ENCODE peak calls at places on chromosome 2, in seven cellular contexts. U is adrenal gland; V is IMR-90; D is pancreas; N is cardiac muscle cell; G is effector memory CD4-positive, alpha-beta T cell; X is lower lobe of right lung. R is an unnamed sample.

GRCh38 chr2:66531156-66531555 is 96.2 kb downstream of the MEIS1 start:
- DNase-seq in U (no peak), V (peak; percentile 76), G (no peak), X (no peak), D (no peak), N (no peak), R (no peak)

GRCh38 chr2:145066151-145066661 is 546.3 kb upstream of the ZEB2 start:
- DNase-seq in G (no peak), V (peak; percentile 5), D (no peak), N (no peak), X (no peak), U (no peak), R (no peak)

GRCh38 chr2:229344151-229344551 is 73.1 kb upstream of the PID1 start:
- DNase-seq in X (no peak), G (no peak), N (no peak), D (no peak), U (no peak), V (no peak), R (no peak)

GRCh38 chr2:216404010-216404618 is 8.2 kb upstream of the SMARCAL1 start:
- DNase-seq in D (no peak), G (no peak), V (peak; percentile 37), X (no peak), U (peak; percentile 43), N (peak; percentile 44), R (no peak)

GRCh38 chr2:45205985-45206384 is 196.7 kb upstream of the SIX2 start:
- DNase-seq in X (no peak), V (no peak), U (no peak), D (no peak), N (no peak), G (no peak), R (no peak)

GRCh38 chr2:109089602-109090300 is 39.3 kb upstream of the SH3RF3 start:
- DNase-seq in N (no peak), D (no peak), G (no peak), U (no peak), V (peak; percentile 73), X (no peak), R (no peak)

GRCh38 chr2:241894681-241895426 is 25.3 kb downstream of the RTP5 start:
- DNase-seq in D (peak; percentile 81), X (peak; percentile 46), G (no peak), U (peak; percentile 33), V (no peak), N (no peak), R (no peak)

GRCh38 chr2:140997997-140998396 is 1132.8 kb downstream of the LRP1B start:
- DNase-seq in U (no peak), D (no peak), N (no peak), V (peak; percentile 18), G (no peak), X (no peak), R (no peak)

GRCh38 chr2:226439337-226439736 is 360.3 kb downstream of the IRS1 start:
- DNase-seq in V (peak; percentile 67), G (no peak), X (no peak), D (no peak), U (no peak), N (no peak), R (no peak)

GRCh38 chr2:65349863-65350262 is 82.5 kb downstream of the SPRED2 start:
- DNase-seq in N (peak; percentile 81), G (no peak), U (no peak), X (peak; percentile 52), V (peak; percentile 86), D (no peak), R (peak; percentile 69)

GRCh38 chr2:201223089-201224073 is 37.0 kb upstream of the CASP8 start:
- DNase-seq in G (no peak), D (no peak), U (no peak), V (no peak), N (no peak), X (no peak), R (no peak)

GRCh38 chr2:60976271-60976670 is 41.2 kb upstream of the PEX13 start:
- DNase-seq in V (no peak), N (no peak), G (no peak), D (no peak), X (no peak), U (no peak), R (no peak)

GRCh38 chr2:206324869-206325268 is 50.4 kb downstream of the ZDBF2 start:
- DNase-seq in D (no peak), V (no peak), U (no peak), N (no peak), X (no peak), G (no peak), R (no peak)

GRCh38 chr2:29482867-29483266 is 367.7 kb downstream of the CLIP4 start:
- DNase-seq in N (no peak), U (no peak), D (no peak), G (no peak), V (no peak), X (no peak), R (no peak)

GRCh38 chr2:95695613-95696012 is 103.8 kb downstream of the TRIM43 start:
- DNase-seq in D (no peak), X (no peak), V (no peak), N (no peak), G (no peak), U (no peak), R (peak; percentile 42)

GRCh38 chr2:109375656-109376055 is 238.1 kb downstream of the SEPTIN10 start:
- DNase-seq in X (no peak), D (no peak), G (no peak), N (no peak), U (no peak), V (no peak), R (peak; percentile 6)

GRCh38 chr2:181649436-181649979 is 7.4 kb downstream of the CERKL start:
- DNase-seq in D (no peak), V (no peak), G (no peak), N (no peak), U (no peak), X (no peak), R (no peak)

GRCh38 chr2:181643158-181643557 is 13.7 kb downstream of the CERKL start:
- DNase-seq in D (no peak), U (no peak), N (no peak), X (no peak), G (no peak), V (no peak), R (no peak)

GRCh38 chr2:181646415-181646987 is 10.4 kb downstream of the CERKL start:
- DNase-seq in N (no peak), D (no peak), G (no peak), X (no peak), V (no peak), U (no peak), R (no peak)

DNA sequence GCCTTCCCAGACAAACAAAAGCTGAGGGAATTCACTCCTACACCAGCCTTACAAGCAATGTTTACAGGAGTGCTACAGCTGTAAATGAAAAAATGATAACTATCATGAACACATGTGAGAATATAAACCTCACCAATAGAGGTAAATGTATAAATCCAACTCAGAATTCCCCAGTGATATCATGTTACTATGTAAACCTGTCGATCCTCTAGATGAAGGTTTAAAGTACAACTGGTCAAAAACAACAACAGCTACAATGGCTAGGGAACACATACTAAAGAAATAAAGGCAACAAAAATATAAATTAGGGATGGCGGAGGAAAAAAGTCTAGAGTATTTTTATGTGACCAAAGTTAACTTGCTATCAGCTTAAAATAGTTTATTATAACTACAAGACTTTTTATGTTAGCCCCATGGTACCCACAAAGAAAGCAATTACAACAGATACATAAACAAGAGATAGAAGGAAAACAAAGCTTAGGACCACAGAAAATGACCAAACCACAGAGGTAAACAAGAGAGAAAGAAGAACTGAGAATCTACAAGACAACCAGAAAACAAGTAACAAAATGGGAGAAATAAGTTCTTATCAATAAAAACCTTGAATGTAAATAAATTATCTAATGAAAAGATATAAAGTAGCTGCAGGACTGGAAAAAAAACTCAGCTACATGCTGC is 8.3 kb downstream of the CERKL start:
- DNase-seq in X (no peak), N (no peak), V (no peak), G (no peak), D (no peak), U (no peak), R (no peak)
- H3K27me3 ChIP-seq in X (no peaks in the 10 kb centered on the region), N (peaks cover 44% of the 10 kb centered on the region), V (no peaks in the 10 kb centered on the region), G (no peaks in the 10 kb centered on the region), D (no peaks in the 10 kb centered on the region), U (no peaks in the 10 kb centered on the region), R (no peaks in the 10 kb centered on the region)

DNA sequence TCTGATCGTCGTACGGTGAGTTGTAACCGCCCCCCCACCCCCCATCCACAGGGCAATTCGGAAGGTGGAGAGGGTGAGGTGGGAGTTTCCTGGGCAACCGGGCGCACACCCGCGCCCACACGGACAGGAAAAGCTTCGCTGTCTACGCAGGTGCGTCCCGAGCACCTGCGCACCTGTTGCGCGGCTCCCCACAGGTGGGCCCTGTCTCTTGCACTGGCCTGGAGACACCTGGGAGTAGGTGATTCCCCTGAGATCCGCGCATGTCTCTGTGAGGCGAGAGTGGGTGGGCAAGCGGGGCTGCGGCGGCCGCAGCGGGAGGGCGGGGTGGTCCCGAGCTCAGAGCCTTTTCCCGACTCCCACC is 467 bp upstream of the ATP6V1C2 start:
- DNase-seq in X (peak; percentile 47), V (no peak), N (no peak), G (no peak), D (no peak), U (no peak), R (no peak)
- H3K27me3 ChIP-seq in X (peaks cover 59% of the 10 kb centered on the region), V (peaks cover 57% of the 10 kb centered on the region), N (peaks cover 100% of the 10 kb centered on the region), G (peaks cover 18% of the 10 kb centered on the region), D (no peaks in the 10 kb centered on the region), U (peaks cover 33% of the 10 kb centered on the region), R (no peaks in the 10 kb centered on the region)

GRCh38 chr2:120445431-120446143 is 99.7 kb downstream of the INHBB start:
- DNase-seq in D (peak; percentile 85), X (no peak), G (no peak), U (no peak), N (peak; percentile 45), V (peak; percentile 33), R (no peak)
- H3K27me3 ChIP-seq in D (no peaks in the 10 kb centered on the region), X (peaks cover 34% of the 10 kb centered on the region), G (peaks cover 15% of the 10 kb centered on the region), U (no peaks in the 10 kb centered on the region), N (peaks cover 44% of the 10 kb centered on the region), V (peaks cover 57% of the 10 kb centered on the region), R (no peaks in the 10 kb centered on the region)

DNA sequence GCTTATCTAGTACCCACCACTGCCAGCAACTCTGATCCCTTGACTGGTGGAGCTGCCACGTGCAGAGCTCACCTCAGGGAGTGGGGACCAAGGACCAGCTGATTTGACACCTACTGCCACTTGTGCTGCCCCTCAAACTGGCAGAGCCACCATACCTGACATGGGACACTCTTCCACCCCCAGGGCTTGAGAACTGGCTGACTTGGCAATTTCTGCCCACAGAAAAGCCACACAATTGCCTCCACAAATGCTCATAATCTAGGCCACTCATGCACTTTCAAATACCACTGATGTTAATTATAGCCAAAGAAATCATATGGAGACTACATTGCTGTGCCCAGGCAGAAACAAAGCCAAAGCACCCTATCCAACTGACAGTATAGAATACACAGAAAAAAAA is 11.8 kb upstream of the KDM3A start:
- DNase-seq in U (no peak), N (no peak), G (no peak), X (no peak), V (no peak), D (no peak), R (no peak)
- H3K27me3 ChIP-seq in U (no peaks in the 10 kb centered on the region), N (peaks cover 3% of the 10 kb centered on the region), G (no peaks in the 10 kb centered on the region), X (no peaks in the 10 kb centered on the region), V (peaks cover 8% of the 10 kb centered on the region), D (no peaks in the 10 kb centered on the region), R (no peaks in the 10 kb centered on the region)

R was measured in uterus.